ENCODE peak calls at places on chromosomes 5 and 9, in nine cellular contexts. N is K562, X is HepG2, Z is transverse colon, E is ovary, U is IMR-90, J is GM12865, L is spleen, F is stomach. K is an unnamed sample.

GRCh38 chr5:140293091-140293996 is 9.6 kb downstream of the PFDN1 start:
- DNase-seq in N (no peak), X (peak; percentile 65), Z (no peak), E (no peak), U (peak; percentile 57), J (no peak), L (no peak), F (no peak), K (no peak)

GRCh38 chr9:35112257-35113020 is 3.2 kb downstream of the ATOSB start:
- DNase-seq in N (no peak), X (no peak), Z (peak; percentile 40), E (no peak), U (peak; percentile 64), J (no peak), L (no peak), F (no peak), K (peak; percentile 76)

GRCh38 chr5:173456751-173457171 is 128.5 kb upstream of the STC2 start:
- DNase-seq in N (no peak), X (no peak), Z (no peak), E (no peak), U (peak; percentile 81), J (peak; percentile 9), L (no peak), F (no peak), K (peak; percentile 29)

GRCh38 chr5:141657937-141658545 is 6.8 kb upstream of the FCHSD1 start:
- DNase-seq in N (peak; percentile 62), X (peak; percentile 65), Z (no peak), E (no peak), U (peak; percentile 98), J (peak; percentile 69), L (no peak), F (no peak), K (peak; percentile 61)

GRCh38 chr9:105114956-105115728 is 129.3 kb upstream of the SLC44A1 start:
- DNase-seq in N (no peak), X (no peak), Z (peak; percentile 55), E (no peak), U (peak; percentile 33), J (peak; percentile 79), L (peak; percentile 83), F (peak; percentile 42), K (no peak)

GRCh38 chr5:43623048-43623447 is 20.1 kb downstream of the NNT start:
- DNase-seq in N (no peak), X (no peak), Z (no peak), E (no peak), U (no peak), J (no peak), L (no peak), F (no peak), K (no peak)

GRCh38 chr5:8341416-8341815 is 472.5 kb downstream of the MTRR start:
- DNase-seq in N (no peak), X (no peak), Z (no peak), E (no peak), U (no peak), J (no peak), L (no peak), F (no peak), K (no peak)

GRCh38 chr5:81425569-81425968 is 31.6 kb upstream of the ACOT12 start:
- DNase-seq in N (peak; percentile 20), X (peak; percentile 32), Z (no peak), E (no peak), U (peak; percentile 65), J (peak; percentile 37), L (no peak), F (no peak), K (no peak)

GRCh38 chr5:95759634-95760033 is 28.5 kb downstream of the RHOBTB3 start:
- DNase-seq in N (no peak), X (peak; percentile 95), Z (no peak), E (no peak), U (peak; percentile 64), J (no peak), L (no peak), F (no peak), K (no peak)

GRCh38 chr5:73433982-73434342 is 14.6 kb downstream of the FOXD1 start:
- DNase-seq in N (no peak), X (no peak), Z (no peak), E (no peak), U (peak; percentile 68), J (no peak), L (no peak), F (no peak), K (no peak)

GRCh38 chr5:102823441-102823874 is 68.4 kb downstream of the PAM start:
- DNase-seq in N (no peak), X (no peak), Z (no peak), E (no peak), U (peak; percentile 62), J (no peak), L (no peak), F (no peak), K (no peak)

GRCh38 chr5:80093796-80094195 is 58.6 kb downstream of the THBS4 start:
- DNase-seq in N (no peak), X (peak; percentile 91), Z (no peak), E (no peak), U (no peak), J (no peak), L (no peak), F (no peak), K (no peak)

GRCh38 chr5:8491254-8491653 is 622.3 kb downstream of the MTRR start:
- DNase-seq in N (no peak), X (no peak), Z (no peak), E (no peak), U (no peak), J (no peak), L (no peak), F (no peak), K (no peak)

GRCh38 chr9:4242239-4242638 is 57.6 kb downstream of the GLIS3 start:
- DNase-seq in N (no peak), X (no peak), Z (no peak), E (no peak), U (no peak), J (no peak), L (no peak), F (no peak), K (no peak)

GRCh38 chr9:4241552-4241951 is 58.3 kb downstream of the GLIS3 start:
- DNase-seq in N (no peak), X (no peak), Z (no peak), E (no peak), U (no peak), J (no peak), L (no peak), F (no peak), K (no peak)

GRCh38 chr9:4246969-4247368 is 52.9 kb downstream of the GLIS3 start:
- DNase-seq in N (no peak), X (no peak), Z (no peak), E (no peak), U (no peak), J (no peak), L (no peak), F (no peak), K (no peak)

GRCh38 chr9:4243113-4243512 is 56.8 kb downstream of the GLIS3 start:
- DNase-seq in N (no peak), X (no peak), Z (no peak), E (no peak), U (no peak), J (peak; percentile 14), L (no peak), F (no peak), K (no peak)

DNA sequence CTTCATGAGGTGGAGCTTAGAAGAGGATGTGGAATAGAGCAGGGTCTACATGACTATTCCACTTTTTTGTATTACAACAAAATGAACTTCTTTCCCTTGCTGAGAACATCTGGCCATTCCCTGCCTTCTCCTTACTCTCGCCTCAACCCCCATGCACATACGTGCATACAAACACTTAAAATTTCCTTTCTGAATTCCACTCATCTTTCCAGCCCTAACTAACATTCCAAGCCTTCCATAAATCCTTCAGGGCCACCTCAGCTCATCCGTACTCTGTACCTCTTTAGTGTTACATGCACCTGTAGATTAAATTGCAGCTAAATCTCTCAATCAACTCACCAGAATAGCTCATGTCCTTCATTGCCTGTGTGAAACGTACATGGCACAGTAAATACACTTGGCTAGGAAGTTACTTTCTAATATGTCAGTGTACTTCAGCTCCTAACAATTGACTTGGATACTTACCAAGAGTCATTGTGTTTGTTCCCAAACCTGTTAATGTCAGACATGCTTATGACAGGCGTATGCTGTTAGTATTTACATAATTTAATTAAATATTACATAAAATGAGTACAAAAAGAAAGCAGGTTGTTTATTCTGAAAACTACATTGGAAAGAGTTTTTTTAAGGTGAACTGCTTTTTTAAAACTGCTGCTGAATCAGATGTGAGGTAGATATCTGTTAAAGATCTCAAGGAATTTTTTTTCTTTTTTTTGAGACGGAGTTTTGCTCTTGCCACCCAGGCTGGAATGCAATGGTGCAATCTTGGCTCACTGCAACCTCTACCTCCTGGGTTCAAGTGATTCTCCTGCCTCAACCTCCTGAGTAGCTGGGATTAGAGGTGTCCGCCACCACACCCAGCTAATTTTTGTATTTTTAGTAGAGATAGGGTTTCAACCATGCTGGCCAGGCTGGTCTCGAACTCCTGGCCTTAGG is 55.7 kb downstream of the GLIS3 start:
- DNase-seq in N (no peak), X (no peak), Z (no peak), E (no peak), U (no peak), J (no peak), L (no peak), F (no peak), K (no peak)
- H3K4me3 ChIP-seq in N (no peak overlapping the region), X (no peak overlapping the region), Z (no peak overlapping the region), E (no peak overlapping the region), U (no peak overlapping the region), J (no peak overlapping the region), L (no peak overlapping the region), F (no peak overlapping the region), K (no peak overlapping the region)

GRCh38 chr5:159183247-159183646 is 26.1 kb downstream of the RNF145 start:
- DNase-seq in N (no peak), X (no peak), Z (no peak), E (no peak), U (no peak), J (no peak), L (no peak), F (no peak), K (no peak)
- H3K4me3 ChIP-seq in N (no peak overlapping the region), X (no peak overlapping the region), Z (no peak overlapping the region), E (no peak overlapping the region), U (no peak overlapping the region), J (no peak overlapping the region), L (no peak overlapping the region), F (no peak overlapping the region), K (no peak overlapping the region)

DNA sequence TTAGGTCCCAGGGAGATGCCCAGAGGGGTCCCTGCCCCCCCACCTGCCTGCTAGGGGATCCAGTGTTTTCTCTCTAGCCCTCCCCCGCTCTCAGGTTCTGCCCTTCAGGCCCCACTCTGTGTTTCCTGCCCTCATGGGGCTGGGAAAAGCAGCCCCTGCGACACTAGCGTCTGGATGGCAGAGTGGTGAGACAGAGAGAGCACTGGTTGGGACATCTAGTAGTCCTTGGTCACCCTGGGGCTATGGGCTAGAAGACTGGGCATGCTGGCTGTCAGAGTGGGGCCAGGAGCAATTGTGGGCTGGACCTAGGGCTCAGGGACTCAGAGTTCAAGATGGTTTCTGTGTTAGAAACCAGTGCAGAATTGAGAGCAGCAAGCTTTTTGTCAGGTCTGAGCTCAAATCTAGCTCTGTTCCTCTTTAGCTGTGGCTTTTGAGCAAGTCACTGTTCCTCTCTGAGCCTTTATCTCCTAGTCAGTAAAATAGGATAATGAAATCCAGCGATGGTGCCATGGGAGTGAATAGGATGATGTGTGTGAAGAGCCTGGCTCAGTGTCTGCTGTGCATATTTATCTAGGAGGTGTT is 39.0 kb downstream of the RGS3 start:
- DNase-seq in N (no peak), X (no peak), Z (no peak), E (no peak), U (no peak), J (no peak), L (peak; percentile 71), F (no peak), K (no peak)
- H3K4me3 ChIP-seq in N (no peak overlapping the region), X (no peak overlapping the region), Z (no peak overlapping the region), E (no peak overlapping the region), U (no peak overlapping the region), J (no peak overlapping the region), L (peak overlapping the region; percentile 48), F (peak overlapping the region; percentile 32), K (no peak overlapping the region)

GRCh38 chr5:54988218-54988617 is 2.8 kb upstream of the ESM1 start:
- DNase-seq in N (no peak), X (no peak), Z (no peak), E (no peak), U (no peak), J (no peak), L (no peak), F (no peak), K (no peak)
- H3K4me3 ChIP-seq in N (no peak overlapping the region), X (no peak overlapping the region), Z (no peak overlapping the region), E (no peak overlapping the region), U (no peak overlapping the region), J (no peak overlapping the region), L (no peak overlapping the region), F (no peak overlapping the region), K (no peak overlapping the region)